ENCODE peak calls at places on chromosomes 2 and 18, in five cellular contexts. H is activated naive CD8-positive, alpha-beta T cell treated with anti-CD3 and anti-CD28 coated beads, Interleukin-2, amount 50 U/mL, for 16 hours; U is KG1; N is NCI-H2081; D is midbrain. G is an unnamed sample.

GRCh38 chr2:113064898-113065297 is 2.9 kb upstream of the IL1F10 start:
- DNase-seq in N (no peak), D (no peak), U (no peak), H (no peak), G (no peak)

GRCh38 chr2:215839816-215840215 is 173.5 kb downstream of the MREG start:
- DNase-seq in U (no peak), N (no peak), H (no peak), D (no peak), G (no peak)

GRCh38 chr18:66640431-66640830 is 36.5 kb upstream of the CDH19 start:
- DNase-seq in H (no peak), N (no peak), U (no peak), D (no peak), G (no peak)

GRCh38 chr18:75208055-75208835 is 694 bp downstream of the PTGR3 start:
- DNase-seq in D (peak), H (no peak), U (no peak), N (peak), G (peak)

GRCh38 chr18:29377346-29377745 is 1200.4 kb upstream of the CDH2 start:
- DNase-seq in U (no peak), H (no peak), D (no peak), N (no peak), G (no peak)

GRCh38 chr2:37274354-37274965 is 43.0 kb downstream of the NDUFAF7 start:
- DNase-seq in D (no peak), H (no peak), U (no peak), N (no peak), G (no peak)

GRCh38 chr2:215728504-215729065 is 284.8 kb downstream of the MREG start:
- DNase-seq in H (no peak), D (no peak), U (peak), N (no peak), G (no peak)

GRCh38 chr2:190267302-190267701 is 52.3 kb downstream of the HIBCH start:
- DNase-seq in D (no peak), U (no peak), N (no peak), H (no peak), G (no peak)

GRCh38 chr2:25673170-25674002 is at the start of gene DTNB:
- DNase-seq in H (peak), U (peak), N (peak), D (peak), G (peak)

GRCh38 chr2:20015482-20016083 is 3.1 kb upstream of the MATN3 start:
- DNase-seq in H (no peak), U (peak), N (peak), D (peak), G (peak)

GRCh38 chr2:168702579-168702978 is 99.9 kb upstream of the NOSTRIN start:
- DNase-seq in U (no peak), D (no peak), H (no peak), N (no peak), G (no peak)

GRCh38 chr2:136327162-136327852 is 209.4 kb upstream of the CXCR4 start:
- DNase-seq in H (peak), U (no peak), N (peak), D (no peak), G (no peak)

GRCh38 chr2:102368461-102369109 is 13.0 kb downstream of the IL18R1 start:
- DNase-seq in U (no peak), H (no peak), N (no peak), D (no peak), G (no peak)

GRCh38 chr2:119246884-119247843 is 23.5 kb downstream of the STEAP3 start:
- DNase-seq in H (no peak), D (no peak), N (no peak), U (no peak), G (no peak)

GRCh38 chr2:127641846-127642510 is 4.0 kb upstream of the GPR17 start:
- DNase-seq in D (no peak), U (peak), N (no peak), H (no peak), G (no peak)

GRCh38 chr2:119749405-119750066 is 10.2 kb upstream of the PTPN4 start:
- DNase-seq in U (no peak), H (no peak), D (no peak), N (no peak), G (no peak)

GRCh38 chr2:113677327-113677726 is 50.3 kb downstream of the RABL2A start:
- DNase-seq in U (no peak), D (no peak), N (no peak), H (no peak), G (no peak)

GRCh38 chr2:64945973-64946736 is 43.0 kb upstream of the SLC1A4 start:
- DNase-seq in D (no peak), H (peak), U (peak), N (no peak), G (no peak)

GRCh38 chr2:24919977-24920812 is at the start of gene ADCY3:
- DNase-seq in H (peak), N (peak), U (peak), D (peak), G (peak)

GRCh38 chr2:33810046-33810835 is 211.1 kb upstream of the FAM98A start:
- DNase-seq in N (no peak), H (no peak), D (no peak), U (no peak), G (no peak)

GRCh38 chr18:62812242-62812641 is 96.9 kb downstream of the PHLPP1 start:
- DNase-seq in H (no peak), N (no peak), U (no peak), D (no peak), G (no peak)

GRCh38 chr2:128490321-128490720 is 171.7 kb upstream of the HS6ST1 start:
- DNase-seq in U (no peak), H (no peak), D (no peak), N (no peak), G (no peak)

GRCh38 chr2:49003206-49003605 is 151.1 kb downstream of the FSHR start:
- DNase-seq in U (no peak), D (no peak), H (no peak), N (no peak), G (no peak)